ENCODE peak calls at places on chromosomes 5 and 9, in five cellular contexts. S, O, Q, R and A are unnamed samples.

GRCh38 chr5:35789732-35790461 is 66.8 kb upstream of the IL7R start:
- DNase-seq in R (no peak), Q (no peak), O (peak; percentile 40), S (no peak), A (no peak)

GRCh38 chr9:6646028-6646636 is 603 bp upstream of the GLDC start:
- DNase-seq in S (peak; percentile 39), R (no peak), Q (no peak), O (no peak), A (no peak)

GRCh38 chr5:93578813-93579560 is 2.0 kb downstream of the NR2F1-AS1 start:
- DNase-seq in Q (no peak), O (no peak), S (peak; percentile 90), R (no peak), A (peak; percentile 54)

GRCh38 chr9:935348-935965 is 41.0 kb upstream of the DMRT3 start:
- DNase-seq in Q (no peak), R (no peak), O (no peak), S (peak; percentile 68), A (no peak)

GRCh38 chr5:60677831-60678664 is 21.9 kb downstream of the DEPDC1B start:
- DNase-seq in S (peak; percentile 66), O (no peak), R (no peak), Q (no peak), A (peak; percentile 32)

GRCh38 chr5:8710426-8710930 is 835.4 kb downstream of the SEMA5A start:
- DNase-seq in S (no peak), R (no peak), Q (no peak), O (no peak), A (no peak)

GRCh38 chr5:45038366-45038987 is 229.7 kb downstream of the MRPS30 start:
- DNase-seq in S (peak; percentile 63), R (no peak), Q (no peak), O (peak; percentile 46), A (peak; percentile 58)

GRCh38 chr5:96661841-96662724 is at the start of gene CAST:
- DNase-seq in O (peak; percentile 85), Q (peak; percentile 58), S (peak; percentile 80), R (peak; percentile 86), A (peak; percentile 96)

GRCh38 chr5:65198777-65199120 is 283.0 kb downstream of the ADAMTS6 start:
- DNase-seq in S (no peak), Q (no peak), R (no peak), O (peak; percentile 99), A (no peak)

GRCh38 chr5:77935516-77936364 is 159.6 kb upstream of the TBCA start:
- DNase-seq in R (no peak), Q (no peak), S (no peak), O (no peak), A (no peak)

GRCh38 chr9:90127923-90128322 is 514.7 kb downstream of the DIRAS2 start:
- DNase-seq in Q (no peak), O (no peak), S (no peak), R (no peak), A (no peak)

GRCh38 chr5:109812698-109813097 is 123.0 kb downstream of the MAN2A1 start:
- DNase-seq in O (no peak), S (no peak), R (no peak), Q (no peak), A (no peak)

GRCh38 chr9:77764894-77765780 is 117.0 kb upstream of the GNA14 start:
- DNase-seq in R (no peak), S (peak; percentile 18), O (no peak), Q (no peak), A (peak; percentile 10)

GRCh38 chr9:21336467-21336866 is 1.3 kb upstream of the KLHL9 start:
- DNase-seq in Q (no peak), O (no peak), R (no peak), S (no peak), A (no peak)

GRCh38 chr5:172973127-172973916 is 10.2 kb upstream of the ATP6V0E1 start:
- DNase-seq in Q (no peak), R (no peak), S (peak; percentile 46), O (no peak), A (no peak)

GRCh38 chr5:129945031-129945430 is 40.8 kb downstream of the CHSY3 start:
- DNase-seq in S (no peak), R (no peak), O (peak; percentile 57), Q (no peak), A (no peak)

GRCh38 chr5:174106997-174107655 is 61.6 kb downstream of the NSG2 start:
- DNase-seq in R (no peak), S (no peak), O (no peak), Q (no peak), A (peak; percentile 31)

GRCh38 chr5:85311536-85311935 is 926.9 kb upstream of the EDIL3 start:
- DNase-seq in Q (no peak), S (no peak), R (peak; percentile 26), O (no peak), A (no peak)

GRCh38 chr9:137084526-137084925 is 2.3 kb upstream of the MAN1B1 start:
- DNase-seq in S (no peak), Q (no peak), O (no peak), R (no peak), A (no peak)

GRCh38 chr9:124017064-124017928 is 5.7 kb downstream of the LHX2 start:
- DNase-seq in Q (no peak), O (no peak), S (no peak), R (no peak), A (peak; percentile 69)

GRCh38 chr5:37568018-37568753 is 189.1 kb downstream of the WDR70 start:
- DNase-seq in Q (no peak), R (no peak), S (no peak), O (no peak), A (no peak)

GRCh38 chr5:113293068-113293571 is 141.7 kb downstream of the TSSK1B start:
- DNase-seq in R (no peak), S (peak; percentile 56), Q (no peak), O (no peak), A (peak; percentile 57)

GRCh38 chr5:178542455-178542854 is 47.7 kb downstream of the COL23A1 start:
- DNase-seq in R (no peak), Q (no peak), O (no peak), S (peak; percentile 77), A (no peak)

GRCh38 chr9:78032599-78033457 is 1.2 kb upstream of the GNAQ start:
- DNase-seq in O (no peak), S (no peak), R (no peak), Q (no peak), A (no peak)

GRCh38 chr5:53302524-53302923 is 177.9 kb upstream of the FST start:
- DNase-seq in Q (no peak), S (no peak), R (no peak), O (no peak), A (no peak)

GRCh38 chr9:133509179-133510083 is 15.3 kb downstream of the MYMK start:
- DNase-seq in S (peak; percentile 94), R (no peak), Q (no peak), O (no peak), A (peak; percentile 70)

GRCh38 chr9:92378825-92379535 is 25.4 kb downstream of the OGN start:
- DNase-seq in R (no peak), Q (no peak), O (no peak), S (peak; percentile 7), A (peak; percentile 38)

GRCh38 chr9:127966416-127967150 is 14.2 kb downstream of the EEIG1 start:
- DNase-seq in Q (no peak), S (no peak), R (no peak), O (no peak), A (no peak)

GRCh38 chr5:77867194-77867691 is 91.1 kb upstream of the TBCA start:
- DNase-seq in O (peak; percentile 20), S (peak; percentile 18), Q (no peak), R (no peak), A (no peak)

GRCh38 chr9:107708786-107709185 is 219.2 kb upstream of the KLF4 start:
- DNase-seq in R (no peak), Q (no peak), S (no peak), O (no peak), A (no peak)

GRCh38 chr5:6900828-6901227 is 187.6 kb downstream of the TENT4A start:
- DNase-seq in Q (no peak), O (no peak), S (peak; percentile 61), R (no peak), A (peak; percentile 52)

GRCh38 chr9:133378408-133378962 is 2.3 kb downstream of the STKLD1 start:
- DNase-seq in O (no peak), Q (no peak), R (no peak), S (no peak), A (no peak)

GRCh38 chr5:94745786-94746730 is 127.6 kb downstream of the SLF1 start:
- DNase-seq in S (no peak), O (no peak), Q (no peak), R (no peak), A (no peak)

GRCh38 chr5:10863763-10864383 is 102.8 kb upstream of the DAP start:
- DNase-seq in Q (peak; percentile 42), O (no peak), S (peak; percentile 56), R (peak; percentile 58), A (peak; percentile 65)

GRCh38 chr5:55392669-55393068 is 84.9 kb downstream of the MTREX start:
- DNase-seq in S (no peak), Q (no peak), O (no peak), R (no peak), A (no peak)

GRCh38 chr5:73525606-73526005 is 27.4 kb downstream of the BTF3 start:
- DNase-seq in O (no peak), Q (no peak), R (no peak), S (no peak), A (no peak)

GRCh38 chr9:2717385-2717784 is at the start of gene KCNV2:
- DNase-seq in O (no peak), S (no peak), R (no peak), Q (no peak), A (no peak)

GRCh38 chr5:54742417-54742889 is 224.9 kb downstream of the SNX18 start:
- DNase-seq in R (no peak), S (no peak), O (peak; percentile 57), Q (no peak), A (peak; percentile 27)